ENCODE peak calls at places on chromosome 16, in ten cellular contexts. M is left ventricle myocardium inferior, T is NCI-H748 treated with DMSO at 0.1 percent for 48 hours, U is anterior cingulate cortex, V is DMS153, R is AG09319, G is fibroblast of lung, D is hepatocyte, B is non-pigmented ciliary epithelial cell, S is mucosa of descending colon. E is an unnamed sample.

GRCh38 chr16:15482068-15482747 is 47.8 kb downstream of the BMERB1 start:
- DNase-seq in M (peak), T (no peak), U (no peak), V (no peak), R (peak), G (peak), D (peak), B (peak), S (peak), E (peak)

GRCh38 chr16:68790130-68790761 is 53.1 kb upstream of the TANGO6 start:
- DNase-seq in M (no peak), T (no peak), U (no peak), V (no peak), R (peak), G (peak), D (peak), B (peak), S (no peak), E (no peak)

GRCh38 chr16:83409347-83409746 is 398.4 kb upstream of the HSBP1 start:
- DNase-seq in M (no peak), T (no peak), U (no peak), V (no peak), R (no peak), G (no peak), D (no peak), B (no peak), S (no peak), E (no peak)

GRCh38 chr16:89557230-89557935 is 3.1 kb upstream of the RPL13 start:
- DNase-seq in M (peak), T (no peak), U (peak), V (no peak), R (no peak), G (peak), D (peak), B (no peak), S (peak), E (peak)

GRCh38 chr16:31265329-31266245 is 5.8 kb downstream of the ITGAM start:
- DNase-seq in M (no peak), T (no peak), U (no peak), V (no peak), R (no peak), G (no peak), D (peak), B (no peak), S (peak), E (no peak)

GRCh38 chr16:90019543-90020259 is 445 bp upstream of the DBNDD1 start:
- DNase-seq in M (no peak), T (peak), U (no peak), V (no peak), R (no peak), G (peak), D (peak), B (peak), S (no peak), E (peak)

GRCh38 chr16:28882476-28883180 is 4.3 kb downstream of the ATP2A1 start:
- DNase-seq in M (no peak), T (no peak), U (no peak), V (no peak), R (no peak), G (peak), D (no peak), B (no peak), S (no peak), E (no peak)

GRCh38 chr16:87327798-87328495 is 10.8 kb upstream of the C16orf95 start:
- DNase-seq in M (no peak), T (no peak), U (no peak), V (no peak), R (no peak), G (no peak), D (no peak), B (no peak), S (no peak), E (no peak)

E was measured in NCI-H146.